ENCODE peak calls at places on chromosomes 13 and 19, in six cellular contexts. D, J, W, S, V and G are unnamed samples.

GRCh38 chr19:12838182-12838890 is at the start of gene MAST1:
- DNase-seq in J (peak; percentile 52), V (peak; percentile 46), S (no peak), D (peak; percentile 47), W (no peak), G (no peak)

GRCh38 chr19:16582486-16583261 is 10.5 kb upstream of the SLC35E1 start:
- DNase-seq in W (no peak), V (no peak), J (no peak), D (no peak), S (no peak), G (no peak)

GRCh38 chr19:30069535-30070197 is 127.6 kb downstream of the URI1 start:
- DNase-seq in D (no peak), J (no peak), V (no peak), W (peak; percentile 22), S (no peak), G (no peak)

GRCh38 chr19:51029718-51030117 is 3.3 kb upstream of the KLK11 start:
- DNase-seq in S (no peak), W (no peak), V (peak; percentile 39), J (no peak), D (no peak), G (no peak)

GRCh38 chr13:73717632-73718031 is 416.6 kb downstream of the KLF12 start:
- DNase-seq in D (no peak), W (no peak), J (no peak), V (no peak), S (no peak), G (no peak)

GRCh38 chr13:59700281-59700680 is 463.4 kb downstream of the DIAPH3 start:
- DNase-seq in J (no peak), S (no peak), W (no peak), V (no peak), D (no peak), G (no peak)

GRCh38 chr13:113327766-113328391 is 30.8 kb downstream of the LAMP1 start:
- DNase-seq in V (no peak), W (no peak), D (no peak), S (no peak), J (no peak), G (no peak)

GRCh38 chr19:13483215-13483614 is 23.1 kb downstream of the CACNA1A start:
- DNase-seq in V (peak; percentile 16), W (no peak), D (no peak), J (no peak), S (no peak), G (no peak)

GRCh38 chr19:38543807-38544568 is 73.8 kb downstream of the MAP4K1 start:
- DNase-seq in S (peak; percentile 46), V (peak; percentile 96), J (peak; percentile 48), D (peak; percentile 76), W (no peak), G (peak; percentile 32)

GRCh38 chr19:4678881-4679379 is 8.8 kb upstream of the MYDGF start:
- DNase-seq in J (peak; percentile 19), D (no peak), V (peak; percentile 69), S (peak; percentile 80), W (no peak), G (no peak)

DNA sequence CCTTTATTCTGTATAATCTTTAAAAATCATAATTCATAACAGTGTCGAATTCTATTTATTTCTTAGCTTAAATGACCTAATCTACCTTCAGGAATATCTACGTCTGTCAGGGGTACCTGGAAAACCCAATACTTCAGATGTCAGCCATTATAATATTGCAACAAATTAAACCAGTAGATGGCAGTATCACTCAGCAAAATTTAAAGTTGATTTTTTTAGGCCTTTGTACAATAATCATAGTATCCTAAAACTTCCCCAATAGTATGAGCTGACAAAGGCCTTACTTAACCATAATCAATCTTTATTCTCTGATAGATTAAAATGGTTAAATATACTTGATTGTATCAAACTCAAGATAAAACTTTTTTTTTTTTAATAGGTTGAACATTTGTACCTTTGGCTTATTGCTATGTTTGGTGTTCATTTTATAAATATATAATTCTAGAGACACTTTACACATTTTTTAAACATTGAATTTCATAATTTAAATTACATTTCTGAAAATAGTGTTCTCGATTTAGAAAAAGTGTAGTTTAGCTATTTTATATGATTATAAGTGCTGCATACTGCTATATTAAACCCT is 830.2 kb upstream of the SPRY2 start:
- DNase-seq in W (no peak), S (no peak), D (no peak), V (peak; percentile 3), J (no peak), G (no peak)
- TF ChIP-seq CTCF in W (no peak), S (no peak), D (peak; percentile 46), V (peak; percentile 49), J (no peak), G (peak; percentile 9)

DNA sequence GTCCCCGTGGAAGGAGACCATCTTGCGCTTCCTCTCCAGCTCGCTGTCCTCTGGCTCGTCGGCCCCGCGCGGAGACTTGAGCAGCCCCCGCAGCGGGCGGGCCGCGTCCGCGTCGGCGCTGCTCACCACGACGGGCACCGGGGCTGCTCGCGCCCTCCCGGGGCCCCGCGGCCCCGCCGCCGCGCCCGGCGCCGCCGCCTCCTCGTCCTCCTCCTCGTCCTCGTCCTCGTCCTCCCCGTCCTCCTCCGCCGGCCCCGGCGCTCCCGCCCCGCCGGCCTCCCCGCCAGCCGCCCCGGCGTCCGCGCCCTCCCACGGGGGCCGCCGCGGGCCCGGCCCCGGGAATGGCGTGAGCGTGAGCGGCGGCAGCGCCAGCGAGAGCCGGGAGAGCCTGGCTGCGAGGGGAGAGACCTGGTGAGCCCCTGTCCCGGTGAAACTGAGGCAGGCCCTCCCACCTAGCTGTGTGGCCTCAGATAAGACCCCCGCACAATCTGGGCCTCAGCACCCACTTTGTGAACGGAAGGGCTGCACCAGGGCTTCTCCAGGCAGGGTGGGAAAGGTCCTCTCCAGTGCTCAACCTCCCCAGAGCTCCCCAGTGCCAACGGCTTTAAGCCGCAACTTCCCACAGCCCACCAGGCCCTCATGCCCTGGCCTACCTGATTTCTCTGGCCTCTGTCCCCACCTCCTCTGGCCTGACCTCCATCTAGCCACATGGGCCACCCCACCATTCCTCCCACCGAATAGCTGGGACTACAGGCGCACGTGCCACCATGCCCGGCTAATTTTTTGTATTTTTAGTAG is 17.7 kb downstream of the LMTK3 start:
- DNase-seq in J (no peak), S (peak; percentile 52), W (no peak), V (no peak), D (no peak), G (no peak)
- H3K4me3 ChIP-seq in J (peak overlapping the region; percentile 14), S (peak overlapping the region; percentile 39), W (peak overlapping the region; percentile 58), V (peak overlapping the region; percentile 65), D (peak overlapping the region; percentile 56), G (peak overlapping the region; percentile 34)

GRCh38 chr19:1843646-1844394 is 4.5 kb downstream of the REXO1 start:
- DNase-seq in J (no peak), D (no peak), S (no peak), W (no peak), V (no peak), G (no peak)
- TF ChIP-seq CTCF in J (no peak), D (peak; percentile 8), S (no peak), W (no peak), V (no peak), G (no peak)

GRCh38 chr19:42285988-42286348 is 16.0 kb upstream of the PRR19 start:
- DNase-seq in S (peak; percentile 39), J (no peak), V (no peak), D (no peak), W (no peak), G (no peak)

GRCh38 chr19:42284641-42285341 is 15.7 kb downstream of the CIC start:
- DNase-seq in W (no peak), S (peak; percentile 69), D (no peak), J (no peak), V (no peak), G (no peak)

GRCh38 chr19:42284066-42284501 is 15.0 kb downstream of the CIC start:
- DNase-seq in W (peak; percentile 80), D (peak; percentile 85), J (peak; percentile 71), S (peak; percentile 90), V (peak; percentile 86), G (no peak)

GRCh38 chr19:42286349-42287016 is 15.4 kb upstream of the PRR19 start:
- DNase-seq in S (peak; percentile 85), D (no peak), J (no peak), V (no peak), W (no peak), G (no peak)

GRCh38 chr19:42285546-42285945 is 16.4 kb upstream of the PRR19 start:
- DNase-seq in W (no peak), S (peak; percentile 54), D (no peak), V (no peak), J (no peak), G (no peak)
- H3K4me3 ChIP-seq in W (peak overlapping the region; percentile 67), S (peak overlapping the region; percentile 64), D (peak overlapping the region; percentile 68), V (peak overlapping the region; percentile 76), J (no peak overlapping the region), G (peak overlapping the region; percentile 66)

GRCh38 chr19:6417713-6418561 is 6.7 kb downstream of the KHSRP start:
- DNase-seq in W (no peak), V (peak; percentile 23), D (no peak), S (no peak), J (peak; percentile 38), G (no peak)
- TF ChIP-seq CTCF in W (no peak), V (peak; percentile 30), D (peak; percentile 21), S (no peak), J (no peak), G (peak; percentile 37)

GRCh38 chr19:46622118-46622446 is 2.8 kb downstream of the PTGIR start:
- DNase-seq in V (no peak), S (no peak), D (no peak), J (no peak), W (no peak), G (no peak)
- H3K4me3 ChIP-seq in V (no peak overlapping the region), S (no peak overlapping the region), D (peak overlapping the region; percentile 47), J (no peak overlapping the region), W (no peak overlapping the region), G (peak overlapping the region; percentile 16)

DNA sequence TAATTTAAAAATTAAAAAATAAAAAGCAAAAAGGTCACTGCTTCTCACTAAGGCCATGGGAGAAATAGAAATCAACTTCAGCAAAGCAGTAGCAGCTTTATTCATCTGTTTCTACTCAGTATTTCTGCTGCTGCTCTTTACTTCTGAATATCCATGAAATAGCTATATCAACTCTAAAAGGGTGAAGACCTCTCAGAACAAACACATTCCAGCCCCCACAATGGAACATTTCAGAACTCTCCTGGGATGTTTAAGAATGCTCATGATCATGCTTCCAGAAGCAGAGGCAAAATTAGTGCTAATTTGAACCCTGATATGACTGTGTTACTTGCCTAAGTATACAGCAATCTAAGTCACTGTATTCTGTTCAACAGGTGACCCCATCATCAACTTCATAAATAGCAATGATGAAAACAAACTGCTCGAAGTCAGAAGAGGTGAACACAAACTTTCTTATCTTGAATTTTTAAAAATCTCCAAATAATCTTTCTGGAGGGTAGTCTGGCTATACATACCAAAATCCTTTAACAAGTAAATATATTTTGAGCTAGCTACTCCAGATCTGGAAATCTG is 29.6 kb upstream of the DOCK9 start:
- DNase-seq in V (no peak), S (no peak), J (no peak), W (no peak), D (no peak), G (no peak)
- TF ChIP-seq CTCF in V (no peak), S (no peak), J (no peak), W (no peak), D (no peak), G (no peak)

GRCh38 chr19:2852598-2852997 is 11.3 kb downstream of the ZNF555 start:
- DNase-seq in W (no peak), D (no peak), J (no peak), S (no peak), V (no peak), G (no peak)
- H3K4me3 ChIP-seq in W (no peak overlapping the region), D (no peak overlapping the region), J (no peak overlapping the region), S (no peak overlapping the region), V (no peak overlapping the region), G (no peak overlapping the region)